ENCODE peak calls at places on chromosomes 2 and 18, in four cellular contexts. F is right lobe of liver, W is IMR-90, T is adrenal gland. M is an unnamed sample.

GRCh38 chr18:41745166-41746049 is 209.6 kb upstream of the PIK3C3 start:
- DNase-seq in F (peak), W (peak), T (peak), M (peak)

GRCh38 chr18:36153203-36153602 is 23.5 kb downstream of the ELP2 start:
- DNase-seq in F (no peak), W (peak), T (no peak), M (no peak)

GRCh38 chr2:173545364-173545734 is 190.7 kb downstream of the CDCA7 start:
- DNase-seq in F (no peak), W (peak), T (no peak), M (no peak)

GRCh38 chr2:114128725-114129124 is 238.8 kb downstream of the ACTR3 start:
- DNase-seq in F (no peak), W (no peak), T (no peak), M (no peak)

GRCh38 chr2:26088038-26088643 is 54.3 kb downstream of the RAB10 start:
- DNase-seq in F (no peak), W (peak), T (no peak), M (no peak)

GRCh38 chr2:25698752-25699151 is 25.4 kb upstream of the DTNB start:
- DNase-seq in F (no peak), W (peak), T (no peak), M (no peak)

GRCh38 chr2:225402200-225402776 is 2.8 kb downstream of the NYAP2 start:
- DNase-seq in F (no peak), W (no peak), T (no peak), M (no peak)

GRCh38 chr2:108787209-108787558 is 613 bp downstream of the CCDC138 start:
- DNase-seq in F (no peak), W (no peak), T (no peak), M (no peak)

GRCh38 chr2:21146638-21147037 is 22.9 kb downstream of the TDRD15 start:
- DNase-seq in F (no peak), W (no peak), T (no peak), M (no peak)

GRCh38 chr18:55998071-55998522 is 410.1 kb upstream of the TCF4 start:
- DNase-seq in F (no peak), W (peak), T (peak), M (peak)

GRCh38 chr2:201257941-201258665 is 2.2 kb upstream of the CASP8 start:
- DNase-seq in F (peak), W (peak), T (peak), M (peak)

GRCh38 chr18:37341473-37342086 is 224.0 kb downstream of the CELF4 start:
- DNase-seq in F (no peak), W (no peak), T (no peak), M (no peak)

GRCh38 chr2:230640540-230641011 is 72.1 kb upstream of the CAB39 start:
- DNase-seq in F (no peak), W (peak), T (no peak), M (no peak)

GRCh38 chr2:127051780-127052067 is 55.2 kb downstream of the BIN1 start:
- DNase-seq in F (no peak), W (no peak), T (no peak), M (no peak)

GRCh38 chr2:64524604-64525322 is 635 bp downstream of the AFTPH start:
- DNase-seq in F (no peak), W (peak), T (no peak), M (peak)

GRCh38 chr2:64523667-64524603 is at the start of gene AFTPH:
- DNase-seq in F (peak), W (peak), T (peak), M (peak)

GRCh38 chr2:64522843-64523428 is 1.2 kb upstream of the AFTPH start:
- DNase-seq in F (no peak), W (peak), T (peak), M (peak)

GRCh38 chr2:64526034-64526433 is 1.9 kb downstream of the AFTPH start:
- DNase-seq in F (no peak), W (no peak), T (no peak), M (no peak)

GRCh38 chr2:64525323-64525625 is 1.1 kb downstream of the AFTPH start:
- DNase-seq in F (no peak), W (peak), T (no peak), M (no peak)
- TF ChIP-seq POLR2A in F (peak), W (no peak), T (peak), M (no peak)

GRCh38 chr2:164146478-164146877 is 410.7 kb upstream of the FIGN start:
- DNase-seq in F (no peak), W (peak), T (no peak), M (no peak)

GRCh38 chr2:164155558-164155957 is 419.8 kb upstream of the FIGN start:
- DNase-seq in F (no peak), W (no peak), T (no peak), M (no peak)

GRCh38 chr2:164151518-164151917 is 415.7 kb upstream of the FIGN start:
- DNase-seq in F (no peak), W (peak), T (no peak), M (no peak)

GRCh38 chr2:164145093-164145987 is 409.5 kb upstream of the FIGN start:
- DNase-seq in F (no peak), W (peak), T (no peak), M (no peak)

GRCh38 chr2:164150601-164151000 is 414.8 kb upstream of the FIGN start:
- DNase-seq in F (no peak), W (peak), T (no peak), M (no peak)
- TF ChIP-seq CTCF in F (no peak), W (no peak), T (no peak), M (no peak)

GRCh38 chr2:197838589-197838988 is 34.2 kb downstream of the PLCL1 start:
- DNase-seq in F (no peak), W (no peak), T (no peak), M (no peak)
- H3K27ac ChIP-seq in F (peak), W (no peak), T (peak), M (peak)

GRCh38 chr2:65128297-65129190 is 1.4 kb downstream of the RAB1A start:
- DNase-seq in F (no peak), W (peak), T (no peak), M (peak)
- TF ChIP-seq POLR2A in F (peak), W (no peak), T (peak), M (peak)